ENCODE peak calls at places on chromosomes 7 and 10, in six cellular contexts. J, R, B, L, Y and Q are unnamed samples.

GRCh38 chr7:22884911-22885823 is 62.5 kb upstream of the TOMM7 start:
- DNase-seq in J (peak), R (no peak), B (no peak), L (no peak), Y (no peak), Q (peak)

GRCh38 chr10:110419265-110419664 is 78.4 kb upstream of the DUSP5 start:
- DNase-seq in J (no peak), R (no peak), B (no peak), L (no peak), Y (no peak), Q (no peak)

GRCh38 chr10:70324341-70324861 is 40.6 kb upstream of the NPFFR1 start:
- DNase-seq in J (peak), R (no peak), B (peak), L (no peak), Y (no peak), Q (peak)

GRCh38 chr10:132120200-132120599 is 54.5 kb downstream of the JAKMIP3 start:
- DNase-seq in J (no peak), R (no peak), B (no peak), L (no peak), Y (no peak), Q (no peak)

GRCh38 chr10:71608863-71609768 is 110.5 kb downstream of the C10orf105 start:
- DNase-seq in J (no peak), R (peak), B (peak), L (peak), Y (peak), Q (peak)

GRCh38 chr10:8462565-8462964 is 408.1 kb downstream of the GATA3 start:
- DNase-seq in J (no peak), R (no peak), B (no peak), L (no peak), Y (no peak), Q (no peak)

GRCh38 chr7:157278791-157279678 is 57.8 kb upstream of the DNAJB6 start:
- DNase-seq in J (peak), R (no peak), B (peak), L (no peak), Y (no peak), Q (peak)

GRCh38 chr10:125145636-125146035 is 14.7 kb downstream of the CTBP2 start:
- DNase-seq in J (no peak), R (no peak), B (no peak), L (no peak), Y (no peak), Q (no peak)

GRCh38 chr7:19665399-19666008 is 43.3 kb downstream of the POLR1F start:
- DNase-seq in J (no peak), R (no peak), B (no peak), L (no peak), Y (no peak), Q (peak)

GRCh38 chr10:58622286-58622685 is 109.6 kb downstream of the BICC1 start:
- DNase-seq in J (no peak), R (no peak), B (no peak), L (no peak), Y (no peak), Q (no peak)

GRCh38 chr10:12503311-12503710 is 154.0 kb downstream of the CAMK1D start:
- DNase-seq in J (no peak), R (no peak), B (peak), L (no peak), Y (no peak), Q (no peak)

DNA sequence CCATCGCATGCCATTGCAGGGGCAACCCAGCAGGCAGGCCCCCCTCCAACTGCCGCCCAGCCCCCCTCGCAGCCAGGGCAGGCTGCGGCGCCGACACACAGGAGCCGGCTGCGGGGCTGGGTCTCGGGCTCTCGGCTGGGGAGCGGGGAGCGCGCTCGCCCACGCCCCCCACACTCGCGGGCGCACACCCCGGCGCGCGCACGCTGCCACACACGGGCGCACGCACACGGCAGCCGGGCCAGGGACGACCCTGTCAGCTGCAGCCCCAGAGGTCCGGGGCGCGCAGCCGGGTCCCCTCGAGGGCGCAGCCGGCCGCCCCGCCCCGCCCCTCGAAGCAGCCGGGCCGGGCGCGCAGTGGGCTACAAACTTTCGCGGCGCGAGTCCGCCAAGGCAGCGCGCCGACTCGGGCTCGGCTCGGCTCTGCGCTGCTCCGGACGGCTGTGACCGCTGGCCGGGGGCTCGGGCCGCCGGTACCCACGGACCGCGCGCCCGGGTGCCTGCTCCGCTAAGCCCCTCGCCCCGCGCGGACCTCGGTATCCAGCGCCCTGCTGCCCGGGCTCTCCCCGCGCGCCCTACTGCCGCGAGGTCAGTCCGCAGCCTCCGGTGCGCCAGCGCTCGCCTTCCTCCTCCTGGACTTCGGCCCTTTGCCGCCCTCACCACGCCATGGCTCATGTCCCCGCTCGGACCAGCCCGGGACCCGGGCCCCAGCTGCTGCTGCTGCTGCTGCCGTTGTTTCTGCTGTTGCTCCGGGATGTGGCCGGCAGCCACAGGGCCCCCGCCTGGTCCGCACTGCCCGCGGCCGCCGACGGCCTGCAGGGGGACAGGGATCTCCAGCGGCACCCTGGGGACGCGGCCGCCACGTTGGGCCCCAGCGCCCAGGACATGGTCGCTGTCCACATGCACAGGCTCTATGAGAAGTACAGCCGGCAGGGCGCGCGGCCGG is at the start of gene GDF10:
- DNase-seq in J (no peak), R (no peak), B (peak), L (no peak), Y (no peak), Q (no peak)
- H3K4me3 ChIP-seq in J (no peak), R (peak), B (peak), L (no peak), Y (peak), Q (no peak)

DNA sequence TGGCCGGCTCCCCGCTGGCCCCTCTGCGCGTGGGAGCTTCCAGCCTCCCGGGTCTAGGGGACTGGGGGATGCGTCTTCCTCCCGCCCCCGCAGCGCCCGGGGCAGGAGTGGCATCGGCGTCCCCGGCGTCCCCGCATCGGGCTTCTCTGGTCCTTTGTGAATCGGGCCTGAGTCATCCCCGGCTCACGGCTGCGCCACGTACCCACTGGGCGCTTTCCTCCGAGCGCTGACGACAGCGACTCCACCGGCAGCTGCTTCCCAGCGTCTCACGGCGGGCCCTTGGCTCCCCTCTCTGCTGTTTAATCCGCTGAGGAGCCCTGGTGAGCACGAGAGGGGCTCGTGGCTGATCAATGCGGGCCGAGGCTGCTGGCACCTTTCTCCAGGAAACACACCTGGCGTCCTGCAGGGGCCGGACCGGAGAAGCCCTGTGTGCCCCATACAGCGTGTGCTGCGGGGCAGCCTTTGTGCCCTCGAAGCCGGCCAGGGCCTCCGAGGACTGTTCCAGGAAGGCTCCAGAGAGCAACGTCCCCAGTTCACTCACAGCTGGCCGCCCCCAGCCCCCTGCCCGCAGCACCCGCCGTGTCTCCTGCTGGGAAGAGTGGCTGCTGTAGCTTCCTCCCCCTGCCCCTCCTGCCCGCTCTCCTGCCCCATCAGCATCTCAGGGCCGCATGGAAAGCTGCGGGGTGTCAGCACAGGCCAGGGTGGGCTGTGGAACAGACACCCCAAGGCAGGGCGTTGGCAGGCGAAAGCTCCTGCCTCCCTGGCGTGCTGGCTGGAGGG is 95.5 kb upstream of the DIP2C start:
- DNase-seq in J (no peak), R (peak), B (peak), L (peak), Y (no peak), Q (no peak)
- H3K4me3 ChIP-seq in J (peak), R (peak), B (no peak), L (peak), Y (no peak), Q (no peak)

DNA sequence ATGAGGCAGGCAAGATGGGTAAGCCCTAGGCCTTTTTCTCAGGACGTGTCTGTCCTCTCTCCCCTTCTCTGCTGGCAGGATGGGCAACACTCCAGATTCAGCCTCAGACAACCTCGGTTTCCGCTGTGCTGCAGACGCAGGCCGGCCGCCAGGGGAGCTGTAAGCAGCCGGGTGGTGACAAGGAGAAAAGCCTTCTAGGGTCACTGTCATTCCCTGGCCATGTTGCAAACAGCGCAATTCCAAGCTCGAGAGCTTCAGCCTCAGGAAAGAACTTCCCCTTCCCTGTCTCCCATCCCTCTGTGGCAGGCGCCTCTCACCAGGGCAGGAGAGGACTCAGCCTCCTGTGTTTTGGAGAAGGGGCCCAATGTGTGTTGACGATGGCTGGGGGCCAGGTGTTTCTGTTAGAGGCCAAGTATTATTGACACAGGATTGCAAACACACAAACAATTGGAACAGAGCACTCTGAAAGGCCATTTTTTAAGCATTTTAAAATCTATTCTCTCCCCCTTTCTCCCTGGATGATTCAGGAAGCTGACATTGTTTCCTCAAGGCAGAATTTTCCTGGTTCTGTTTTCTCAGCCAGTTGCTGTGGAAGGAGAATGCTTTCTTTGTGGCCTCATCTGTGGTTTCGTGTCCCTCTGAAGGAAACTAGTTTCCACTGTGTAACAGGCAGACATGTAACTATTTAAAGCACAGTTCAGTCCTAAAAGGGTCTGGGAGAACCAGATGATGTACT is 13.1 kb downstream of the PHKG1 start:
- DNase-seq in J (no peak), R (peak), B (peak), L (peak), Y (peak), Q (no peak)
- H3K4me3 ChIP-seq in J (no peak), R (no peak), B (no peak), L (no peak), Y (no peak), Q (no peak)

GRCh38 chr7:101128040-101128834 is 1.3 kb downstream of the SERPINE1 start:
- DNase-seq in J (no peak), R (peak), B (no peak), L (no peak), Y (no peak), Q (no peak)
- H3K4me3 ChIP-seq in J (no peak), R (peak), B (no peak), L (peak), Y (no peak), Q (no peak)

DNA sequence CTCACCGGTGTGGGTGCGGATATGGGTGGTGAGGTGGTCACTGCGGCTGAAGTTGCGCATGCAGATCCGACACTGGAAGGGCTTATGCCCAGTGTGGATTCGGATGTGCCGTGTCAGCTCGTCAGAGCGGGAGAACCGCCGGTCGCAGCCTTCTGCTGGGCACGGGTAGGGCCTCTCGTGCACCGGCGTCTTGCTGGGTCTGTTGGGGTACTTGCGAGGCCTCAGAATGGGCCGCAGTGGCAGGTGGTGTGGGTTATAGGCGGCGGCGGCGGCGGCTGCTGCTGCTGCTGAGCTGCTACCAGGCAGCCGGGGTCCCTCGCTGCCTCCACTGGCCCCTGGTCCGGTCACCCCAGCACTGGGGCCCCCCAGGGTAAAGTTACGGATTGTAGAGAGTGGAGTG is 2.7 kb downstream of the EGR2 start:
- DNase-seq in J (no peak), R (no peak), B (no peak), L (no peak), Y (no peak), Q (no peak)
- H3K4me3 ChIP-seq in J (peak), R (no peak), B (no peak), L (no peak), Y (peak), Q (no peak)

GRCh38 chr10:22344781-22345300 is 455 bp upstream of the SPAG6 start:
- DNase-seq in J (no peak), R (no peak), B (no peak), L (no peak), Y (no peak), Q (no peak)
- H3K4me3 ChIP-seq in J (no peak), R (no peak), B (peak), L (no peak), Y (peak), Q (peak)

DNA sequence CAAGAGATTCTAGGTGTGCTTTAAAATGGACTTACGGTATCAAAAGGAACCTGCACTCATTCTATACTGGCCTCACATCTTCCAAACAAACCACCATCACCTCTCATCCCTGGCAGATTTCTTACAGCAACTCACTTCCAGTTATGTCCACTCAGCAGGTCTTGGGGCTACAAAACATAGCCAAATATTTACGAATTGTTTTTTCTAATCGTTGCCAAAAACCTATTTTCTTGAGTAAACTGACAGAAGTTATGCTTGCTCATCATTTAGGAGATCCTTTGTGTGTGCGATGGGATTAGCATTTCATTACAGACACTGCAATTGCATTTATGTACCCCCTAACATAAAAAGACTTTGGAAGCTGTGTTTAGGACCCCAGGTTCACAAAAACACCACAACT is 2.7 kb downstream of the KCNMA1 start:
- DNase-seq in J (no peak), R (no peak), B (no peak), L (no peak), Y (no peak), Q (no peak)
- H3K4me3 ChIP-seq in J (no peak), R (no peak), B (no peak), L (no peak), Y (no peak), Q (no peak)